ENCODE peak calls at places on chromosomes 1 and 21, in seven cellular contexts. H is left ventricle myocardium inferior, N is tibial nerve, U is heart right ventricle, I is fibroblast of lung, S is lower lobe of right lung, V is ovary. R is an unnamed sample. For H3K4me1, the result is how much of the 10 kb centered on the place peaks cover.

GRCh38 chr1:154936416-154937050 is at the start of gene PMVK:
- DNase-seq in H (peak), N (peak), U (peak), I (peak), S (peak), V (peak), R (peak)

GRCh38 chr1:37149296-37149695 is 115.0 kb upstream of the GRIK3 start:
- DNase-seq in H (no peak), N (no peak), U (no peak), I (no peak), S (no peak), V (no peak), R (no peak)

GRCh38 chr1:190679032-190679431 is 201.4 kb upstream of the BRINP3 start:
- DNase-seq in H (no peak), N (no peak), U (no peak), I (peak), S (no peak), V (no peak), R (no peak)

GRCh38 chr21:39125752-39126485 is 57.3 kb downstream of the PSMG1 start:
- DNase-seq in H (no peak), N (peak), U (no peak), I (peak), S (no peak), V (peak), R (no peak)

GRCh38 chr1:66676616-66677298 is 75.5 kb upstream of the DYNLT5 start:
- DNase-seq in H (no peak), N (peak), U (no peak), I (peak), S (no peak), V (no peak), R (peak)

GRCh38 chr1:221468556-221468955 is 273.3 kb downstream of the DUSP10 start:
- DNase-seq in H (no peak), N (no peak), U (no peak), I (no peak), S (no peak), V (no peak), R (no peak)

GRCh38 chr1:119554188-119554587 is 47.2 kb downstream of the HSD3B1 start:
- DNase-seq in H (no peak), N (peak), U (no peak), I (peak), S (no peak), V (peak), R (no peak)

GRCh38 chr1:236066828-236067386 is 2.0 kb upstream of the NID1 start:
- DNase-seq in H (peak), N (peak), U (peak), I (no peak), S (peak), V (peak), R (peak)

GRCh38 chr21:45554477-45555175 is 12.4 kb upstream of the SLC19A1 start:
- DNase-seq in H (peak), N (peak), U (peak), I (peak), S (peak), V (peak), R (peak)

GRCh38 chr1:47441450-47442106 is 3.7 kb downstream of the FOXD2 start:
- DNase-seq in H (no peak), N (no peak), U (no peak), I (no peak), S (no peak), V (no peak), R (no peak)

GRCh38 chr1:160625725-160626498 is 20.9 kb downstream of the SLAMF1 start:
- DNase-seq in H (no peak), N (peak), U (no peak), I (no peak), S (no peak), V (no peak), R (no peak)

GRCh38 chr1:24921938-24922662 is 8.0 kb downstream of the RUNX3 start:
- DNase-seq in H (no peak), N (no peak), U (no peak), I (no peak), S (no peak), V (no peak), R (no peak)

GRCh38 chr1:212926364-212926757 is 24.0 kb upstream of the VASH2 start:
- DNase-seq in H (no peak), N (no peak), U (no peak), I (no peak), S (no peak), V (no peak), R (no peak)

GRCh38 chr1:205354259-205354904 is 2.3 kb downstream of the KLHDC8A start:
- DNase-seq in H (no peak), N (peak), U (no peak), I (peak), S (no peak), V (peak), R (peak)

GRCh38 chr1:14977338-14977931 is 176.1 kb upstream of the TMEM51 start:
- DNase-seq in H (no peak), N (no peak), U (no peak), I (no peak), S (no peak), V (no peak), R (no peak)

DNA sequence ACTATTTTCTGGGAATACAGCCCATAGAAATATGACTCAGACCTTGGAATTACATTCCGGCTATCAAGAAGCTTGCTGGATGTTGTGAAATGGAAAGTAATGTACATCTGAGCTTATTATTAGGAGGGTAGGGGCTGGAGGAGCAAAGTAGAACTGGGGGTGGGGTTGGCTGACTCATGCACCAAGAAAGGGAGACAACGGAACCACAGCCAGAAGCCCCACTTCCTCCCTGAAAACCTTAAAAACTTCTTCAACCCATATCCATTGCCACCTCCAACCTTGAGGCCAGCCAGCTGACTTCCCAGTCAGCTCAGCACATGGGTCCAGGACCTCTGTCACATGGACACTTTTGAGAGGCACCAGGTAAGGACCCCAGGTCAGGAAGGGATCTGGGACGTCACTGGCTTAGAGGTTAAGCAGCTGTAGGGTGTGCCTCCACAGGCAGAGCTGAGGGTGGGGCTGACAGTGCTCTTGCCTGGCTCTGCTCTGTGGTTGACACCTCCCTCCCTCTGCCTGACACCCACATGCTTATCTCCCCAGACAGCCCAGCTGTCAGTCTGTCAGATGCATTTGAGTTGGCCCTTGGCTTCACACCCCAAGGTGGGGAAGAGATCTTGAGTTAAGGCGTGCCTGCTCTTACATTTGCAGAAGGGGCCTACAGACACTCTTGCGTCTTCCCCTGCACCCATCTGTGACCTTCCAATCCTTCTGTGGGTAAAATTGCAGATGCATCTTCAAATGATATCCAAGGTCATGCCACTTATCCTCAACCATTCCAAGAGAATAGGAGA is 5.7 kb upstream of the ZNF683 start:
- DNase-seq in H (no peak), N (no peak), U (no peak), I (peak), S (peak), V (no peak), R (no peak)
- H3K4me1 ChIP-seq in H (under half), N (under half), U (under half), I (under half), S (under half), V (under half), R (under half)

GRCh38 chr1:20495661-20496060 is 9.7 kb upstream of the CAMK2N1 start:
- DNase-seq in H (no peak), N (no peak), U (no peak), I (no peak), S (no peak), V (no peak), R (no peak)

GRCh38 chr1:20492751-20493150 is 6.7 kb upstream of the CAMK2N1 start:
- DNase-seq in H (no peak), N (no peak), U (no peak), I (no peak), S (no peak), V (no peak), R (no peak)

GRCh38 chr1:20496241-20496661 is 10.2 kb upstream of the CAMK2N1 start:
- DNase-seq in H (no peak), N (no peak), U (no peak), I (peak), S (no peak), V (no peak), R (no peak)

GRCh38 chr1:20493839-20494608 is 8.0 kb upstream of the CAMK2N1 start:
- DNase-seq in H (peak), N (peak), U (peak), I (peak), S (peak), V (peak), R (peak)

DNA sequence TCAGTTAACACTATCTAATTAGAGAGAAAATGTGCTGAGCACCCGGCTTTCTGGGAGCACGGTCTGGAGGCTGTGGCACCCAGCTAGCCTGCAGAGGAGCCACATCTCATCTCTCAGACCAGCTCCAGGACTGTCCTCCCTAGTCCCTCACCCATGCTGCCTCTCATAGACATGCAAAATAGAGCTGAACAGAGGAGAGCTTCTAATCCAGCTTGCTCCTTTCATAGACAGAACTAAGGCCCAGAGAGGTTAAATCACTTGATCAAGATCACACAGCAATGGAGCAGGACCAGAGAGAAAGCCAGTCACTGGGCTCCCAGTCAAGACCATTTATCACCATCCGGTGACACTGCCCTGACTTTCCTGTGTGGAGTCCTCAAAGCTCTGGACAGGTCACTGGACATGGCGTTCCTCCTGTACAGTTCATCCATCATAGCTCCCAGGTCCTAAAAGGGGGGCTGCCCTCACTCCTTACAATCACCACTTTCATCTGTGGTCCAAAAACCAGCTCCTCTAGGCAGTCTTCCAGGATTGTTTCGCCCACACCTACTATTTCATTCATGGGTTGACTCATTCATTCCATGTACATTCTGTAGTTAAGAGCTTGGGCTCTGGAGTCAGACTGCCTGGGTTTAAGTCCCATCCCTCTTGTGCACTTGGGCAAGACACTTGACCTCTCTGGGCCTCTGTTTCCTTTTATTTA is 8.8 kb upstream of the CAMK2N1 start:
- DNase-seq in H (no peak), N (no peak), U (no peak), I (peak), S (no peak), V (no peak), R (peak)
- H3K4me3 ChIP-seq in H (no peak), N (no peak), U (no peak), I (no peak), S (no peak), V (no peak), R (no peak)

GRCh38 chr1:153775432-153776311 is 465 bp downstream of the SLC27A3 start:
- DNase-seq in H (peak), N (peak), U (peak), I (peak), S (peak), V (peak), R (peak)
- TF ChIP-seq CTCF in H (no peak), N (no peak), U (no peak), I (no peak), S (no peak), V (no peak), R (peak)

GRCh38 chr1:234727018-234727757 is 117.2 kb upstream of the IRF2BP2 start:
- DNase-seq in H (no peak), N (no peak), U (no peak), I (peak), S (no peak), V (no peak), R (no peak)
- H3K4me1 ChIP-seq in H (half or more), N (under half), U (half or more), I (under half), S (half or more), V (under half), R (half or more)

DNA sequence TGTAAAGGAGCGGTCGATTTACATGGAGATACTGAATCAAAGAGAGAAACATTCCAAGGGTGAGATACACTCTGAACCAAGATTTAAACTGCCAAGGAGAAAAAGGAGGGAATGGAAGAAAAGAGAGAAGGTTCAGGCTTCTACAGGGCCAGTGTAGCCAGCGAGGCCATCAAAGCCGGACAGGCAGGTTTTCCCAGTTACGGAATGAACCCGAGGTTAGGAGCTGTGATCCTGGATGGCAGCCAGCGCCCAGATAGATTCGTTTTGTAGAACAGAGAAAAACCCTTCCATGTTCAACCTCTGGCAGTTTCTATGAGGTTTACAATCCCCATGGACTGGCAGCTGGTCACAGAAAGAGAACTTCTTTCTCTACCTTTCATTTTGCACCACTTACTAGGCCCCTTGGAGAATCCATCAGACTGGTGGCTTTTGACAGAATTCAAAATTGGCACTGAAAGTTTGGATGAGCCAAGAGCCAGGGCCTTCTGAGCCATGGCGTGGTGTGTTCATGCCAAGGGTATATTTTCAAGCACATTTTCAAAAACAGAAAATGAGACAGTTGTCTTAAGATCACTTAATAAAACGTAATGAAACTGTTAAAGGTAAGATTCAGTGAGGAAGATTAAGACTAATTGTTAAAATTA is 171.5 kb downstream of the RUNX1 start:
- DNase-seq in H (no peak), N (no peak), U (no peak), I (no peak), S (peak), V (no peak), R (no peak)
- H3K4me3 ChIP-seq in H (no peak), N (no peak), U (no peak), I (no peak), S (no peak), V (no peak), R (no peak)

DNA sequence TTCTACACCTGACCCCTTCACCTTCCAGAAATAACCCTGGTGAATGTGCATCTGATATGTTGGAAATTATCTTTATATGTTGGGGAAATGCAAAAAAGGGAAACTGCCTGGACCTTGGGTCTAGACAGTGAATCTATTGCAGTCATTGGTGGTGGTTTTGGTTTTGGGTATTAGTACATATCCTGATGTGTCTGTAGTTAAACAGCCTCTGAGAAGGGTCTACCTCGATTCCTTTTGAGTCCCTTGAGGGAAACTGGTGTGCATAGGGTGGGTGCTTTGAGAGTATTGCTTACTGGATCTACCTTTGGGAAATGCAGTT is 127.3 kb upstream of the KIAA0040 start:
- DNase-seq in H (no peak), N (no peak), U (no peak), I (no peak), S (no peak), V (no peak), R (no peak)
- TF ChIP-seq CTCF in H (peak), N (no peak), U (peak), I (no peak), S (no peak), V (no peak), R (no peak)

DNA sequence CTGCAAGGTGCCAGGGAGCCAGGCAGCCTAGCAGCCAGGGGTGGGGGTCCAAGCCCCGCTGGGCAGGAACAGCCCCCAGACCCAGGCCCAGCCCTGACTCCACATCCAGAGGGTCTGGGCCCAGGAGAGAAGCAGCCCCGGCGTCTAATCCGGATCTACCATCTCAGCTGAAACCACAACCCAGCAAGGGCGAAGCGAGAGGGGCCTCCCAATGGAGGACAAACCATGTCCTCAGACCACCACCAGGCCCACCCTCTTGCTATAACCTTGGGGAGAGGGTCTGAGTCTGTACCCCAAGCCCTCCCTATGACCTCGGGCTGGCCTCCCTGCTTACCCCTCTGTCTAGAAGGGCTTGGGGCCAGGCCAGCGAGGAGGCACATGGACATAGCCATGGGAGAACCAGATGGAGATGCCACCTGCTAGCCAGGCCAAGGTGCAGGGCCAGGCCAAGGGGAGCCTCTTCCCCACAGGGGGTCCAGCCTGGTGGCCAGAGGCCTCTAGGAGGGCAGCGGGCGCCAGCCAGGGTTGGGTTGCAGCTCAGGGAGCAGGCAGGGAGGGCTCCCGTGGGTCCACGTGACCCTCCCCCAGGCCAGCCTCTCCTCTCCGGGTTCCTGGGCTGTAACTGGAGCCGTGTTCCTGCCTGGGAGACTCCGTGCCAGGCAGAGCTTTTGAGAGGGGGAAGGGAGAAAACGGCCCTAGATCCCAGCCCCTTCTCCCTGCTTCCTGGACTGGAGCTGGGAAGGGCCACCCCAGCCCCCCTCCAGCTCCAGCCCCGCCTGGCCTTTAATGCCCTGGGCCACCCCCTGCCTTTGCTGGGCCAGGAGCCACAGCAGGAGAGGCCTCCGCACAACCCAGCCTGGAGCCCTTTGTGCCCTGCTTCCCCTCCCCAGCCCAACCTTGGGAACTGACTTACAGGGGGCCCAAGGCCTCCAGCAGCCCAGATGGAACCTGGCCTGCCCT is 2.5 kb downstream of the WNT9A start:
- DNase-seq in H (no peak), N (no peak), U (no peak), I (no peak), S (no peak), V (no peak), R (no peak)
- H3K4me1 ChIP-seq in H (half or more), N (under half), U (half or more), I (under half), S (under half), V (under half), R (under half)

DNA sequence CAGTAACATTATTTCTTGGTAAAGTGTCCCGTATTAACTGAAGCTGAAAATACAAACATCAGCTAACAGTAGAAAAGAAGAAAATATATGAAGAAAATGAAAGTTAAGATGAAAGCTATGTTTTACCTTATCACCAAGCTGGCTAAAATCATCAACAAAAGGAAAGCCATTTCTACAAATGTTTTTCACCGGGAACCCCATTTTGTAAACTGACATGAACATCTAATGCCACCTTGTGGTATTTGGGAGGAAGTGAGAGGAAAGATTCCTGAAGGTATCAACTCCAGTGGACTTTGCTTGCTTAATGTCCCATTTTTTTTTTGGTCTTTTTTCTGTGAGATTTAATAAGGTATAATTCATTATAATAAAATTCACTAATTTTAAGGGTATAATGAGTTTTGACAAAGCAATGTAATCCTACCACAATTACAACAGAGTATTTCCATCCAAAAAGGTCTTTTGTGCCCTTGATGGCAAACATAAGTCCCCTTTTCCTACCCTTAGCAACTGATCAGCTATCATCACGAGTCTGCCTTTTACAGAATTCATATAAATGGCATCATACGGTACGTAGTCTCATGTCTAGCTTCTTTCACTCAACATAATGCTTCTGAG is 7.7 kb downstream of the SDHB start:
- DNase-seq in H (no peak), N (no peak), U (no peak), I (peak), S (no peak), V (no peak), R (no peak)
- H3K4me3 ChIP-seq in H (peak), N (peak), U (no peak), I (peak), S (peak), V (peak), R (peak)